ENCODE peak calls at places on chromosomes 4 and X, in ten cellular contexts. F, A, W, X, G, E, I, O, K and D are unnamed samples.

GRCh38 chr4:54958236-54958635 is 167.2 kb downstream of the KDR start:
- DNase-seq in K (no peak), W (no peak), E (no peak), I (no peak), G (no peak), F (no peak), X (no peak), O (no peak), A (no peak), D (no peak)

GRCh38 chr4:182604953-182605352 is 312.2 kb downstream of the DCTD start:
- DNase-seq in K (no peak), F (peak), G (no peak), X (no peak), I (no peak), E (no peak), O (no peak), A (no peak), W (no peak), D (peak)

GRCh38 chr4:8729408-8730149 is 137.0 kb downstream of the CPZ start:
- DNase-seq in I (no peak), O (no peak), K (no peak), W (no peak), F (no peak), E (no peak), X (no peak), G (no peak), A (peak), D (no peak)

GRCh38 chrX:31600823-31601222 is 529.0 kb upstream of the FTHL17 start:
- DNase-seq in G (no peak), F (no peak), A (no peak), W (no peak), X (no peak), E (no peak), O (no peak), K (no peak), I (no peak), D (no peak)

GRCh38 chrX:23503835-23504539 is 163.3 kb upstream of the PRDX4 start:
- DNase-seq in F (peak), W (peak), X (peak), K (no peak), I (peak), O (peak), G (no peak), E (no peak), A (no peak), D (peak)

GRCh38 chr4:22014222-22014741 is 65.7 kb upstream of the KCNIP4 start:
- DNase-seq in X (peak), A (no peak), G (no peak), K (no peak), F (peak), W (no peak), I (no peak), E (no peak), O (no peak), D (peak)

GRCh38 chrX:106898462-106898861 is 4.7 kb downstream of the RIPPLY1 start:
- DNase-seq in G (peak), A (no peak), E (peak), K (peak), W (peak), O (peak), X (no peak), I (no peak), F (peak), D (peak)

GRCh38 chr4:1460967-1461868 is 55.0 kb upstream of the NKX1-1 start:
- DNase-seq in K (no peak), E (no peak), X (no peak), W (no peak), I (no peak), F (no peak), G (no peak), A (no peak), O (no peak), D (no peak)

GRCh38 chrX:154516655-154517100 is 646 bp upstream of the FAM3A start:
- DNase-seq in X (no peak), A (no peak), O (peak), F (peak), K (peak), I (peak), E (no peak), W (peak), G (no peak), D (no peak)

GRCh38 chrX:27565992-27566391 is 24.2 kb upstream of the DCAF8L2 start:
- DNase-seq in O (no peak), E (no peak), X (no peak), W (no peak), F (no peak), A (no peak), G (no peak), I (no peak), K (peak), D (no peak)

GRCh38 chrX:105872921-105873320 is 50.6 kb downstream of the NRK start:
- DNase-seq in F (peak), I (peak), G (no peak), X (no peak), O (no peak), A (no peak), E (no peak), K (no peak), W (peak), D (peak)

GRCh38 chrX:66014084-66014483 is 25.8 kb downstream of the VSIG4 start:
- DNase-seq in I (no peak), O (no peak), X (no peak), G (no peak), A (no peak), E (no peak), F (no peak), W (no peak), K (no peak), D (no peak)

GRCh38 chr4:40976343-40976742 is 226.6 kb downstream of the NSUN7 start:
- DNase-seq in A (no peak), W (peak), O (peak), G (peak), E (peak), F (peak), X (no peak), I (no peak), K (peak), D (peak)

GRCh38 chr4:67126115-67126514 is 419.2 kb downstream of the CENPC start:
- DNase-seq in E (no peak), K (no peak), W (peak), O (no peak), A (no peak), G (no peak), F (no peak), I (no peak), X (no peak), D (no peak)

GRCh38 chr4:39259571-39260330 is 77.4 kb downstream of the WDR19 start:
- DNase-seq in I (no peak), O (no peak), G (peak), X (peak), F (peak), K (no peak), A (no peak), E (no peak), W (peak), D (no peak)

GRCh38 chr4:113452868-113453620 is 308.5 kb downstream of the CAMK2D start:
- DNase-seq in G (peak), E (peak), X (no peak), O (no peak), K (peak), A (no peak), W (peak), I (no peak), F (peak), D (peak)

GRCh38 chr4:150078041-150078995 is at the start of gene DCLK2:
- DNase-seq in X (peak), F (peak), O (peak), A (peak), G (peak), K (peak), W (peak), I (peak), E (no peak), D (peak)

GRCh38 chr4:11312389-11312788 is 116.3 kb downstream of the HS3ST1 start:
- DNase-seq in I (no peak), E (no peak), A (no peak), G (no peak), X (no peak), F (peak), O (no peak), K (no peak), W (peak), D (peak)

GRCh38 chrX:49250578-49250977 is 13.9 kb downstream of the FOXP3 start:
- DNase-seq in K (no peak), I (no peak), G (no peak), F (no peak), W (no peak), X (no peak), O (no peak), A (no peak), E (no peak), D (no peak)

GRCh38 chr4:7279902-7280301 is 87.6 kb downstream of the SORCS2 start:
- DNase-seq in I (no peak), K (no peak), X (no peak), A (no peak), G (no peak), W (no peak), O (no peak), E (no peak), F (no peak), D (no peak)

GRCh38 chr4:10667651-10668341 is 16.8 kb downstream of the CLNK start:
- DNase-seq in O (no peak), I (no peak), X (no peak), F (no peak), W (no peak), G (no peak), K (peak), A (no peak), E (no peak), D (peak)

GRCh38 chrX:154779261-154779660 is 16.6 kb downstream of the DKC1 start:
- DNase-seq in I (no peak), F (peak), X (peak), G (no peak), W (no peak), E (no peak), K (no peak), A (no peak), O (no peak), D (peak)

GRCh38 chr4:3826247-3827172 is 60.3 kb downstream of the ADRA2C start:
- DNase-seq in X (no peak), W (no peak), E (no peak), A (no peak), O (peak), I (no peak), K (no peak), G (no peak), F (no peak), D (no peak)

GRCh38 chr4:11368701-11369115 is 60.0 kb downstream of the HS3ST1 start:
- DNase-seq in O (no peak), X (no peak), F (no peak), G (no peak), E (no peak), K (no peak), I (no peak), A (peak), W (no peak), D (no peak)

GRCh38 chrX:143632625-143633387 is 3.1 kb downstream of the SLITRK4 start:
- DNase-seq in O (peak), X (no peak), K (peak), A (no peak), W (no peak), I (no peak), G (no peak), E (no peak), F (peak), D (no peak)

GRCh38 chr4:145736241-145736831 is 56.4 kb downstream of the C4orf51 start:
- DNase-seq in E (no peak), X (no peak), W (no peak), F (peak), K (no peak), I (peak), A (peak), G (no peak), O (peak), D (peak)

GRCh38 chr4:4455199-4455865 is 68.4 kb downstream of the NSG1 start:
- DNase-seq in G (no peak), A (no peak), X (no peak), I (no peak), E (peak), O (no peak), W (no peak), K (no peak), F (no peak), D (no peak)

GRCh38 chr4:80090101-80090500 is 17.1 kb upstream of the ANTXR2 start:
- DNase-seq in F (no peak), G (no peak), W (no peak), X (no peak), O (no peak), E (no peak), A (no peak), I (no peak), K (no peak), D (no peak)

GRCh38 chr4:8785656-8786142 is 85.9 kb downstream of the HMX1 start:
- DNase-seq in G (no peak), X (no peak), W (no peak), O (no peak), F (no peak), I (no peak), A (peak), K (no peak), E (no peak), D (no peak)

GRCh38 chrX:68431836-68432235 is 1.5 kb downstream of the OPHN1 start:
- DNase-seq in I (no peak), E (no peak), X (no peak), A (no peak), F (no peak), W (peak), K (no peak), O (no peak), G (no peak), D (no peak)

GRCh38 chr4:109721033-109721432 is 8.8 kb downstream of the PLA2G12A start:
- DNase-seq in A (no peak), G (no peak), E (no peak), X (no peak), I (no peak), W (no peak), F (peak), K (no peak), O (no peak), D (no peak)

GRCh38 chr4:14445882-14446281 is 556.4 kb upstream of the CPEB2 start:
- DNase-seq in G (no peak), E (no peak), I (no peak), W (no peak), O (no peak), X (no peak), F (peak), A (no peak), K (no peak), D (peak)

GRCh38 chr4:169619518-169619957 is 840 bp upstream of the CLCN3 start:
- DNase-seq in E (peak), A (no peak), K (peak), F (peak), X (no peak), I (peak), G (peak), O (peak), W (no peak), D (peak)

GRCh38 chrX:44904542-44905115 is 31.6 kb downstream of the KDM6A start:
- DNase-seq in A (no peak), E (no peak), G (peak), F (no peak), X (no peak), K (peak), W (peak), I (no peak), O (no peak), D (no peak)

GRCh38 chrX:110448459-110448858 is 89.8 kb downstream of the RTL9 start:
- DNase-seq in X (no peak), O (no peak), K (no peak), G (no peak), F (no peak), A (no peak), I (no peak), W (no peak), E (no peak), D (no peak)

GRCh38 chrX:110437686-110438085 is 79.0 kb downstream of the RTL9 start:
- DNase-seq in E (no peak), A (no peak), I (no peak), X (no peak), G (no peak), K (no peak), W (no peak), F (no peak), O (no peak), D (peak)

GRCh38 chrX:110444996-110445395 is 86.3 kb downstream of the RTL9 start:
- DNase-seq in X (no peak), I (no peak), A (no peak), G (no peak), K (no peak), F (no peak), O (no peak), W (no peak), E (no peak), D (peak)

GRCh38 chrX:110440016-110440805 is 81.6 kb downstream of the RTL9 start:
- DNase-seq in F (no peak), G (no peak), A (no peak), I (no peak), E (no peak), W (no peak), O (no peak), K (no peak), X (no peak), D (no peak)

GRCh38 chrX:110442631-110443030 is 84.0 kb downstream of the RTL9 start:
- DNase-seq in F (peak), I (no peak), A (no peak), G (peak), O (peak), X (no peak), W (no peak), K (peak), E (peak), D (peak)
- TF ChIP-seq CTCF in F (peak), I (no peak), A (no peak), G (peak), O (peak), X (peak), W (peak), K (peak), E (peak), D (peak)

GRCh38 chr4:185017964-185018772 is at the start of gene HELT:
- DNase-seq in X (no peak), E (no peak), K (peak), I (no peak), A (peak), O (no peak), W (no peak), F (no peak), G (no peak), D (no peak)

GRCh38 chr4:185020293-185020808 is 2.1 kb downstream of the HELT start:
- DNase-seq in X (no peak), O (no peak), K (peak), W (no peak), E (no peak), F (peak), A (peak), I (no peak), G (no peak), D (peak)

GRCh38 chr4:185020863-185021761 is 2.8 kb downstream of the HELT start:
- DNase-seq in W (no peak), G (no peak), A (peak), X (no peak), O (no peak), F (no peak), K (peak), I (no peak), E (no peak), D (no peak)

GRCh38 chr4:185018834-185019450 is 652 bp downstream of the HELT start:
- DNase-seq in E (no peak), O (no peak), K (peak), A (peak), F (no peak), I (no peak), G (no peak), W (no peak), X (no peak), D (no peak)

DNA sequence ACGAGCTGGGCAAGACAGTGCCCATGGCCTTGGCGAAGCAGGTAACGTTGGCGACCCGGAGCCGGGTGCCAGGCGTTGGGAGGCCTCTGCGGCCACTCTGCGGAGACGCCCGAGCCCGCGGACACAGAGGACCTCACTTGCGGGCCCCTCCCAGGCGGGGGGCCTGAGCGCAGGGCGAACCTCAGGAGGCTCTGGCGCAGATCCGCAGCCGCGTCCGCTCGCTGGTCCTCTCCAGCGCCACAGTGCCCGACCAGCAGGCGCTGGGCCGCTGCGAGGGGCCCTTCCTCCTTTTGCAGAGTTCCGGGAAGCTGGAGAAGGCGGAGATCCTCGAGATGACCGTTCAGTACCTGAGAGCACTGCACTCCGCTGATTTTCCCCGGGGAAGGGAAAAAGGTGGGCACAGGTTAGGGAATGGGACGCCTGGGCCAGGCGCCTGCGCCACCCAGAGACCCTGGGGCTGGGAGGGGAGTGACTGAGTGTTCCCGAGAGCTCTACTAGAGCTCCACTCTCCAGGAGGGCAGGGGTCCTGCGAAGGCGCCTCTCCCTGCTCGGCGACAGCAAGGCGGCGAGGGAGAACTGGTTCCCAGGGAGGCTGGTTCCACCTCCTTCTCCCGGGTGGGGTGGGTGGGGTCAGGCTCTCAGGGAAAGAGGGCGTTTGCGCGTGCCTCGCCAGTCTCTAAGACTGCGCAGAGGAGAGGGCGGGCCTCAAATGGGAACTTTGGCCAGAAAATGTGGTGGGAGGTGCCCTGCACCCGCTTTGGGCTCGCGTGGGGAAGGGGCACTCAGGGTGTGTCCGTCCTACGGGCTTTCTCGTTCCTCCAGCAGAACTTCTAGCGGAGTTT is 1.4 kb downstream of the HELT start:
- DNase-seq in G (no peak), I (no peak), W (no peak), E (no peak), F (no peak), O (no peak), A (peak), K (peak), X (no peak), D (no peak)
- H3K4me3 ChIP-seq in G (no peak), I (no peak), W (no peak), E (no peak), F (no peak), O (no peak), A (peak), K (peak), X (no peak), D (no peak)

DNA sequence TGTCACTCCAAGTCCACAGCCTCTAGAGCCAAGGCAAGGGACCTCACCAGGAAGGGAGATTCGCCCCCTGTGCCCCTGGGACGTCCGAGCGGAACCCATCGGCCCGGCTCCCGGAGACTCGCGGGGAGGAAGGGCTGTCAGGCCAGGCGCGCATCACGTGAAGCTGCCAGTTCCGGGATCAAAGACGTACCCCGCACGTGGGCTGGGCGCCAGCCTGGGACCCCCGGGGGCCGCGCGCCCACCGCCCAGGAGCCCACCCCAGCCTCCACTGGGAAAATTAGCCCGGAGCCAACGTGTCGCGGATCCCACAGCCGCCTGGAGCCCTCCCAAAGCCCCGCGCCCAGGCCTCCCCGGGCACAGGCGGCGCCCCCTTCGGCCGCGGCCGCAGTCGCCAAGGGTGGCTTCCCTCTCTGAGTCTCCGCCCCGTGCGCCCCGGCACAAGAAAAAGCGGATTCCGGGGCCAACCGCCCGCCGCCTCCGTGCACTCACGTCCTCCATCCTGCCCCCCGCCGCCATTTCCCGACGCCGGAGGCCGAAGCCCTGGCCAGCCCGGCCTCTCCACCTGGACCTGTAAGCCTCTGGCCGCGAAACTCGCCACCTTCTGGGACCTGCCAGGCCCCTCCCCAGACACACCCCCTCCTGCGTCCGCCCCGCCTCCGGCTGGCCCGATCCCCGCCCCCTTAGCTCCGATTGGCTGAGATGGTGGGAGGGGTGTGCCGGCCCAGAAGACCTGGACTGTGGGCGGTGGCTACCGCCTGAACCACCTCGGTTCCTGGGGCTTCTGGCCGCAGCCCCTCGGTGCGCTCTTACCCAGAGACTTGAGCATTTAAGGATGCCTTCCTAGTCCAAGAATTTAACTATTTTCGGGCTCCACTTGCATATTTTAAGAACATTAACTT is at the start of gene TMEM192:
- DNase-seq in I (peak), A (peak), X (peak), O (peak), K (peak), G (peak), E (peak), W (peak), F (peak), D (peak)
- TF ChIP-seq CTCF in I (peak), A (peak), X (peak), O (peak), K (peak), G (peak), E (peak), W (peak), F (no peak), D (no peak)

DNA sequence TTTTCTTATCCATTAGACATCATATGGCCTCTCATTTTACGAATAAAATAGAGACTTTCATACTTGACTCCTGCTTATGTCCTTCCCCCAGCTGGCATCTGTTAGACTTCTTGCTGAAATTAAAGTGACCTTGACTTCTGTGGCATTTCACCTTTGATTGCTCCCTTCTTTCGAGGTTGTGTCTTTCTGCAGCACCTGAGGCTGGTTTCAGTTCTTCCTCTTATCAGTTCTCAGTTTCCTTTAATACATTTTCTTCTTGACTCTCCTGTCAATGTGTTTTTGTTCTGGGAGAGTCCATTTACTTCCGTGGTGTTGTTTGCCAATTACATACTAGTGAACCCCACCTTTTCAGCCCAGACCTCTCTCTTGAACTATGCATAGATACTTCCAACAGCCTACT is 81.6 kb downstream of the RBPJ start:
- DNase-seq in O (no peak), A (no peak), E (peak), W (no peak), K (no peak), I (no peak), X (no peak), F (no peak), G (no peak), D (no peak)
- H3K4me3 ChIP-seq in O (no peak), A (no peak), E (peak), W (no peak), K (no peak), I (no peak), X (no peak), F (no peak), G (no peak), D (no peak)